ENCODE peak calls at places on chromosomes 4 and X, in seven cellular contexts. R is left ventricle myocardium inferior, H is fibroblast of lung, T is pancreas, W is HCT116, F is MM.1S, I is psoas muscle. Q is an unnamed sample. For H3K4me1 and H3K9me3, the result is how much of the 10 kb centered on the place peaks cover.

GRCh38 chr4:145736241-145736831 is 56.4 kb downstream of the C4orf51 start:
- DNase-seq in W (no peak), T (peak), F (no peak), H (peak), I (peak), R (peak), Q (peak)

GRCh38 chr4:11252149-11252548 is 176.5 kb downstream of the HS3ST1 start:
- DNase-seq in H (no peak), R (no peak), W (no peak), T (no peak), F (no peak), I (no peak), Q (no peak)

GRCh38 chr4:89303177-89303576 is 4.4 kb downstream of the GPRIN3 start:
- DNase-seq in F (peak), T (no peak), R (no peak), W (no peak), H (no peak), I (no peak), Q (no peak)

GRCh38 chr4:179981161-179981560 is 2262.0 kb upstream of the TENM3 start:
- DNase-seq in R (no peak), W (no peak), I (no peak), T (no peak), F (no peak), H (no peak), Q (no peak)

GRCh38 chr4:35300996-35301774 is 943.1 kb downstream of the ARAP2 start:
- DNase-seq in T (no peak), R (no peak), W (no peak), I (no peak), F (no peak), H (no peak), Q (no peak)

GRCh38 chr4:183335369-183335940 is 13.2 kb upstream of the CLDN24 start:
- DNase-seq in W (peak), H (peak), T (no peak), I (no peak), F (no peak), R (no peak), Q (no peak)

GRCh38 chrX:17860811-17861495 is at the start of gene RAI2:
- DNase-seq in H (no peak), W (no peak), I (peak), F (no peak), T (peak), R (peak), Q (peak)

GRCh38 chr4:185868983-185869938 is 57.3 kb upstream of the SORBS2 start:
- DNase-seq in T (no peak), W (no peak), I (no peak), R (no peak), H (no peak), F (no peak), Q (no peak)

GRCh38 chrX:3549442-3549875 is 164.0 kb downstream of the PRKX start:
- DNase-seq in T (peak), R (peak), H (no peak), I (no peak), F (no peak), W (no peak), Q (peak)

GRCh38 chr4:56804551-56804950 is 16.9 kb downstream of the SPINK2 start:
- DNase-seq in F (peak), H (peak), R (no peak), T (no peak), I (no peak), W (no peak), Q (no peak)

GRCh38 chr4:8893624-8894423 is 22.2 kb upstream of the HMX1 start:
- DNase-seq in I (no peak), H (no peak), F (no peak), R (no peak), T (no peak), W (no peak), Q (no peak)

GRCh38 chr4:74522251-74522991 is 77.5 kb downstream of the AREG start:
- DNase-seq in T (no peak), W (no peak), F (no peak), I (no peak), H (peak), R (no peak), Q (no peak)

GRCh38 chr4:112532267-112532666 is 16.3 kb upstream of the NEUROG2 start:
- DNase-seq in H (peak), R (no peak), I (no peak), F (no peak), W (no peak), T (no peak), Q (no peak)

GRCh38 chrX:275967-276587 is 5.1 kb upstream of the PLCXD1 start:
- DNase-seq in T (peak), R (peak), W (peak), H (peak), F (no peak), I (peak), Q (peak)

GRCh38 chr4:69830529-69831269 is 29.2 kb downstream of the SULT1E1 start:
- DNase-seq in R (no peak), W (no peak), T (peak), H (peak), F (peak), I (no peak), Q (no peak)

GRCh38 chr4:158176108-158176507 is 3.3 kb upstream of the GASK1B start:
- DNase-seq in H (peak), W (peak), F (no peak), I (no peak), T (no peak), R (no peak), Q (no peak)

GRCh38 chr4:166499820-166500219 is 626.8 kb downstream of the TLL1 start:
- DNase-seq in T (no peak), F (no peak), I (no peak), W (no peak), R (no peak), H (no peak), Q (no peak)

GRCh38 chr4:7191546-7192251 is 639 bp upstream of the SORCS2 start:
- DNase-seq in T (no peak), R (no peak), F (no peak), W (no peak), H (no peak), I (no peak), Q (no peak)

GRCh38 chrX:95058815-95059214 is 1384.8 kb downstream of the FAM133A start:
- DNase-seq in R (no peak), T (no peak), H (peak), F (no peak), I (no peak), W (no peak), Q (no peak)

GRCh38 chr4:15955670-15956069 is 7.3 kb downstream of the FGFBP2 start:
- DNase-seq in R (no peak), I (no peak), T (no peak), W (peak), H (peak), F (peak), Q (no peak)

GRCh38 chr4:153362184-153362583 is 17.7 kb downstream of the MND1 start:
- DNase-seq in F (no peak), I (no peak), T (no peak), W (no peak), R (no peak), H (no peak), Q (no peak)

GRCh38 chr4:46270986-46271596 is 118.8 kb downstream of the GABRA2 start:
- DNase-seq in T (no peak), R (no peak), W (no peak), H (peak), F (peak), I (no peak), Q (no peak)

GRCh38 chr4:186726440-186727148 is 2.9 kb upstream of the FAT1 start:
- DNase-seq in W (peak), H (peak), R (peak), T (peak), F (peak), I (peak), Q (peak)

GRCh38 chrX:47218920-47219815 is 687 bp downstream of the CDK16 start:
- DNase-seq in I (peak), T (peak), W (no peak), H (no peak), F (peak), R (peak), Q (peak)

GRCh38 chr4:6150046-6150735 is 50.2 kb downstream of the JAKMIP1 start:
- DNase-seq in R (no peak), F (peak), T (no peak), W (no peak), I (no peak), H (no peak), Q (no peak)

GRCh38 chr4:124713213-124713592 is 671 bp upstream of the ANKRD50 start:
- DNase-seq in F (peak), W (peak), T (peak), R (peak), H (peak), I (peak), Q (peak)

GRCh38 chr4:27921236-27921635 is 1060.6 kb downstream of the STIM2 start:
- DNase-seq in H (peak), T (no peak), I (no peak), F (no peak), R (no peak), W (no peak), Q (no peak)

GRCh38 chr4:4995103-4995761 is 24.0 kb downstream of the CYTL1 start:
- DNase-seq in F (peak), T (peak), I (peak), R (peak), W (peak), H (peak), Q (peak)

GRCh38 chrX:125407314-125407713 is 87.6 kb downstream of the TEX13C start:
- DNase-seq in F (no peak), H (no peak), R (no peak), W (no peak), I (no peak), T (no peak), Q (no peak)

GRCh38 chr4:7434766-7435150 is at the start of gene PSAPL1:
- DNase-seq in H (peak), R (peak), F (no peak), T (no peak), I (no peak), W (peak), Q (peak)

GRCh38 chr4:172975651-172976229 is 192.9 kb upstream of the GALNT7 start:
- DNase-seq in I (no peak), H (no peak), T (no peak), F (no peak), W (no peak), R (no peak), Q (no peak)

GRCh38 chr4:26525136-26525535 is 34.9 kb upstream of the CCKAR start:
- DNase-seq in F (no peak), W (no peak), I (no peak), H (peak), R (no peak), T (no peak), Q (no peak)

GRCh38 chr4:40349561-40350198 is 14.5 kb downstream of the CHRNA9 start:
- DNase-seq in I (no peak), F (no peak), R (no peak), W (no peak), H (peak), T (no peak), Q (no peak)

GRCh38 chr4:89164400-89164799 is 53.1 kb downstream of the TIGD2 start:
- DNase-seq in H (no peak), R (no peak), T (no peak), I (no peak), W (no peak), F (no peak), Q (no peak)

GRCh38 chrX:154731203-154731602 is 19.7 kb downstream of the GAB3 start:
- DNase-seq in R (no peak), W (no peak), T (no peak), H (no peak), F (no peak), I (no peak), Q (no peak)
- H3K4me1 ChIP-seq in R (half or more), W (under half), T (under half), H (under half), F (under half), I (half or more), Q (under half)

GRCh38 chrX:77431227-77431626 is 16.0 kb upstream of the FGF16 start:
- DNase-seq in F (no peak), H (peak), T (no peak), I (peak), R (no peak), W (no peak), Q (no peak)
- TF ChIP-seq CTCF in F (no peak), H (peak), T (no peak), I (no peak), R (no peak), W (no peak), Q (no peak)

DNA sequence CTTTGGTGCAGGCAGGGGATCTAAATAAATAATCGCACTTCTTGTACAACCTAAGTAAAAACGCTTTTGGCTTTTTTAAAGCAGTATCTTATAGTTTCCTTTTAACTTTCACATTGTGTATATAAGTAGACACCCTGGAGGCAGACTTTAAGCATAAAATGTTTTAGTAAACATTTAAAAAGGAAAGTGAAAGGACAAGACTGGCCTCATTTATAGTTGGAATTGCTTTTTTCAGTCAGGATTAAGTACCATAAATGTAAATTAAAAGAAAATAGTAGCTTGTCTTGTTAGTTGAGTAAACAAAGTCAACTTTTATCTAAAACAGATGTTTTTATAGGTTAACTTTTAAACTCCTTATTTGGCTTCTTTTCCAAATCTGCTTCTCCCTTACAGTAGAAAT is 39.7 kb downstream of the PTPN13 start:
- DNase-seq in R (no peak), W (no peak), T (no peak), H (no peak), F (no peak), I (no peak), Q (no peak)
- H3K9me3 ChIP-seq in R (under half), W (under half), T (under half), H (under half), F (under half), I (under half), Q (under half)

GRCh38 chrX:68508799-68509198 is 9.9 kb downstream of the YIPF6 start:
- DNase-seq in R (no peak), W (no peak), I (no peak), F (no peak), T (no peak), H (no peak), Q (no peak)
- H3K4me1 ChIP-seq in R (under half), W (under half), I (under half), F (under half), T (under half), H (under half), Q (under half)

GRCh38 chr4:85243857-85244256 is 231.1 kb upstream of the ARHGAP24 start:
- DNase-seq in R (no peak), T (no peak), F (no peak), I (no peak), W (no peak), H (no peak), Q (no peak)
- TF ChIP-seq CTCF in R (peak), T (no peak), F (no peak), I (no peak), W (peak), H (no peak), Q (no peak)

GRCh38 chr4:385934-386707 is 48.5 kb downstream of the ZNF141 start:
- DNase-seq in F (no peak), T (no peak), H (no peak), I (no peak), W (no peak), R (no peak), Q (no peak)
- H3K9me3 ChIP-seq in F (under half), T (under half), H (under half), I (half or more), W (under half), R (half or more), Q (under half)

GRCh38 chr4:141390527-141391046 is 169.9 kb downstream of the ZNF330 start:
- DNase-seq in W (no peak), I (no peak), H (no peak), F (no peak), T (no peak), R (no peak), Q (no peak)
- H3K4me1 ChIP-seq in W (under half), I (under half), H (under half), F (under half), T (under half), R (under half), Q (under half)

DNA sequence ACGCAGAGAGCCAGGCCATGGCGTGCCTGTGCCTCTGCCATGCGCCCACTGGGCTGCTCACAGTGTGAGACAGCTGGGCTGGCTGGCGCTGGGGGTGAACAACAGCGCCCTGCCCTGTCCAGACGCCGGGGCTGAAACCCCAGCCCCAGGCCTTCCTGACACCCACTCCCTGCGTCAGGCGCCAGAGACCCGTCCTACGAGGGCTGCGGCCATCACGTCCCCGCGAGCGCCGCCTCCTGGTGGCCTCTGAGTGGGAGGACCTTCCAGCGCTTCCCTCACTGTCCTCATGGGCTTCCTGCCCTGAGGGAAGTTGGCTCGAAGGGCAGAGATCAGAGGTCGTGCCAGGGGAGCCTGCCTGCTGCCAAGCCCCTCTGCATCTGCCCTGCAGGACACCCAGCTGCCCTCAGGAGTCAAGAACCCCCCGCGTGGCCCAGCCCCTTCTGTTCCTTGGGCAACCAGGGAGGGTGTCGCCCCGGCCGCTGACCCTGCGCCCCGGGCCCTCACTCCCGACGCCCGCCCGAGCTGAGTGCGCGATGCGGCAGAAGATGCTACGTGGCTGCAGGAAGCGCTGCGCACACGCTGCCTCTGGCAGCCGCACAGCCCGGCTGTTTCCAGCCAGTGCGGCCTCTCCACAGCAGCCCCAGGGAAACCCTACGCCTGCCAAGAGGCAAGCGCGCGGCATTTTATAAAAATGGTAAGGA is 16.2 kb downstream of the NELFA start:
- DNase-seq in I (no peak), H (peak), T (no peak), R (no peak), W (no peak), F (no peak), Q (no peak)
- TF ChIP-seq CTCF in I (no peak), H (no peak), T (no peak), R (no peak), W (peak), F (no peak), Q (no peak)

DNA sequence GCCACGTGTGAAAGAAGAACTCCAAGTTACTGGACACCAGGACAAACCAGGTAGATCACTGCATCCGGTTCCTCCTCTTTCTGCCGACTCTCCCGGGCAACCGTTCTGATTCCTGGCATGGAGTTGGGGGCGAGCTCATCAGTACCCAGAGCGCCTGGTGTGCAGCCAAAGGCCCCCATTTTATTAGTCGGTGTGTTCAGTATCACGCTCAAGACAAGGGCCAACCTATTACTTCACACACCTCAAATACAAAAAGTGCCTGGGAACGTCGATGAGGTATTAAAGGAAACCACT is 2.8 kb upstream of the CTBP1 start:
- DNase-seq in F (no peak), I (no peak), H (no peak), T (no peak), R (no peak), W (no peak), Q (no peak)
- H3K9me3 ChIP-seq in F (under half), I (under half), H (under half), T (under half), R (under half), W (under half), Q (under half)

GRCh38 chr4:162791321-162791720 is 375.4 kb downstream of the NAF1 start:
- DNase-seq in R (no peak), T (no peak), H (peak), F (no peak), I (no peak), W (no peak), Q (no peak)

GRCh38 chr4:162782096-162782777 is 384.5 kb downstream of the NAF1 start:
- DNase-seq in H (no peak), T (no peak), F (no peak), R (no peak), I (no peak), W (no peak), Q (no peak)

GRCh38 chr4:162793004-162793403 is 373.7 kb downstream of the NAF1 start:
- DNase-seq in W (no peak), T (no peak), I (no peak), H (peak), R (no peak), F (no peak), Q (no peak)

GRCh38 chr4:162782778-162783507 is 383.7 kb downstream of the NAF1 start:
- DNase-seq in R (no peak), H (peak), F (no peak), I (no peak), W (no peak), T (no peak), Q (no peak)

DNA sequence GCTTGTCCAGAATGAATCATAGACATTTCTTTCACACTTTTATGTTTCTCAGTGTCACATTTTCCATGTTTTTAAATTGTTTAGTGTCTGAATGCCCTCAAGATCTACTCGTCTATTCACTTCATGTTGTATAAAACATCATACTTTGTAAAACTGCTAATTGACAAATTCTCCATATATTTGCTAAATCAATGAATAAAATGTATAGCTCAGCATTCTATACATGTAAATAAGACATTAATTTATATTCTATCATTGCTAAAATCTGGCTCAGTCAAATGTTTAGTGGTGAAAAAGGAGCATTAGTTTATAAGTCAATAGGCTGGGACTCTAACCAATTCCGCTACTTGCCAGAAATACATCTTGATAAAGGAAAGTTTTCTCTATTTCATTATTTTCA is 379.6 kb downstream of the NAF1 start:
- DNase-seq in I (no peak), F (no peak), W (no peak), T (no peak), H (no peak), R (no peak), Q (no peak)
- H3K4me1 ChIP-seq in I (under half), F (under half), W (under half), T (under half), H (under half), R (under half), Q (under half)

Q was measured in heart right ventricle.